ENCODE peak calls at places on chromosomes 11 and 22, in four cellular contexts. X is H1, S is K562, O is HepG2. J is an unnamed sample.

GRCh38 chr11:122633219-122633829 is 22.2 kb upstream of the UBASH3B start:
- DNase-seq in X (no peak), S (peak; percentile 7), O (peak; percentile 62), J (no peak)

GRCh38 chr22:46072981-46073682 is 77.2 kb upstream of the PPARA start:
- DNase-seq in X (no peak), S (no peak), O (no peak), J (no peak)

GRCh38 chr11:65429069-65429681 is 6.6 kb downstream of the NEAT1 start:
- DNase-seq in X (no peak), S (peak; percentile 73), O (no peak), J (no peak)

GRCh38 chr11:27700351-27701261 is at the start of gene BDNF:
- DNase-seq in X (peak; percentile 73), S (no peak), O (no peak), J (no peak)

GRCh38 chr11:88102595-88102929 is 72.7 kb downstream of the RAB38 start:
- DNase-seq in X (no peak), S (no peak), O (no peak), J (no peak)

GRCh38 chr11:79201637-79202347 is 239.0 kb downstream of the TENM4 start:
- DNase-seq in X (no peak), S (no peak), O (no peak), J (peak; percentile 3)

GRCh38 chr11:13114566-13115465 is 105.7 kb downstream of the RASSF10 start:
- DNase-seq in X (no peak), S (peak; percentile 83), O (peak; percentile 94), J (no peak)

GRCh38 chr22:21026783-21027692 is 5.3 kb downstream of the SLC7A4 start:
- DNase-seq in X (no peak), S (no peak), O (no peak), J (no peak)

GRCh38 chr11:4580124-4580523 is 1.4 kb upstream of the OR52I2 start:
- DNase-seq in X (no peak), S (no peak), O (no peak), J (no peak)

GRCh38 chr11:17596310-17596669 is 49.2 kb downstream of the OTOG start:
- DNase-seq in X (peak; percentile 33), S (no peak), O (no peak), J (no peak)

GRCh38 chr11:2174361-2174760 is 2.7 kb upstream of the TH start:
- DNase-seq in X (no peak), S (no peak), O (no peak), J (no peak)

GRCh38 chr22:48278620-48279464 is 1516.4 kb downstream of the TBC1D22A start:
- DNase-seq in X (no peak), S (no peak), O (no peak), J (no peak)
- TF ChIP-seq KDM1A in X (no peak), S (no peak), O (no peak), J (no peak)

GRCh38 chr22:40065981-40066380 is 71.2 kb downstream of the FAM83F start:
- DNase-seq in X (no peak), S (no peak), O (no peak), J (no peak)
- TF ChIP-seq GABPA in X (no peak), S (no peak), O (no peak), J (no peak)

DNA sequence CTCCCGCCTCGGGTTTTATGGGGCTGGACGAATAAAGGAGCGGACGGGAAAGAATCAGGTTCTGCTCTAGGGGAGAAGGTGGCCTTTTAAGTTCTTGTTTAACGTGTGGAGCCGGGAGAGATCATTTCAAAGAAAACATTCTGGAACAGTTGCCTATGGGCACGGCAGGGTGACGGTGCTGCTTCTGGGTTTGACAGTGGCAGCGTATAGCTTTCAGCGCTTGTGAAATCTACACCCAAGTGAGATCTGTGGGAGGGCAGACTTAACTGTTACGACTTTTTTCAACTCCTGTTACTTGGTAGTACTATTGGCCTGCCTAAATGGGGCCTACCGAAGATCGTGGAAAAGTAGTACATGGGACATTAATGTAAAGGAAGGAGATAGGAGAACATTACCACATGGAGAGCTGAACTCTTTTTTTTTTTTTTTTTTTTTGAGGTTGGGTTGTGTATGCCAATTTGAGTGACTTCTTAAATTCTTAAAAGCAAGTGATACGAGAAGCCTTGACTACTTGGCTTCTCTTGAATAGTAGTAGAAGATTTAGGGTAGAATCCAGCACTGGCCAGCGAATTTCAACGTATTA is 745 bp downstream of the USP47 start:
- DNase-seq in X (no peak), S (peak; percentile 82), O (peak; percentile 75), J (peak; percentile 45)
- TF ChIP-seq POLR2A in X (no peak), S (no peak), O (peak; percentile 87), J (no peak)

GRCh38 chr11:70225629-70226582 is 22.8 kb downstream of the FADD start:
- DNase-seq in X (no peak), S (no peak), O (no peak), J (no peak)
- TF ChIP-seq KDM1A in X (no peak), S (no peak), O (no peak), J (no peak)

GRCh38 chr11:104694259-104695070 is 203.8 kb downstream of the CASP12 start:
- DNase-seq in X (no peak), S (no peak), O (no peak), J (no peak)
- TF ChIP-seq GABPA in X (no peak), S (no peak), O (no peak), J (no peak)

GRCh38 chr11:795638-796564 is 2.2 kb downstream of the SLC25A22 start:
- DNase-seq in X (no peak), S (peak; percentile 81), O (peak; percentile 79), J (no peak)
- TF ChIP-seq POLR2A in X (no peak), S (no peak), O (no peak), J (peak; percentile 77)

DNA sequence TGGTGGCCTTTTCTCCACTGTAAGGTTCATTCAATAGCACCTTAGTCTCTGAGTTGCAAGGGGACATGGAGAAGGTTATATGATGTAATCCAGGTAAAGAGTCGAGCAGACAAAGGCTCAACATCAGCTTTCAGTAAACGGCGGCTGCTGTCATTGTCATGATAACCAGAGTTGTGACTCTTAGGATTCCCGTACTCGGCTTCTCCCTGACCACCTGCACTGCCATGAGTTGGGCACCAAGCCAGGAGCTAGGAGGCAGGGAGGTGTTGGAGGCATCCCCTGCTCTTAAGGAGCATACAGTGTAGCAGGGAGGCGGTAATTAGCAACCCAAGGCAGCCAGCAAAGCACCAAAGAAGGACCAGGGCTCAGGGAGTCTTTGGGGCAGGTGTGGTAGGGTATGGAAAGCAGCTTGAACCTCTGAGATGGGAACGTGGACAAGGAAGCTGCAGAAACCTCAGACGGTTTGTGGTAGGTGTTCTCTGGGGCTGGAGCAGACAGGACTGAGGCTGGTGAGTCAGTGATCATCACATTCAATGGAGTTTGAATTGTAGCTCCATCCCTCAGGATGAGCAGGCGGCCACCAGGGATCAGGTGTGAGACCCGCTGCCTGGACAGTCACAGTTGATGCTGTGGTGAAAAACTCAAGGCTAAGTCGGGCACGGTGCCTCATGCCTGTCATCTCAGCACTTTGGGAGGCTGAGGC is 31.7 kb downstream of the LIF start:
- DNase-seq in X (no peak), S (no peak), O (no peak), J (no peak)
- TF ChIP-seq KDM1A in X (no peak), S (no peak), O (no peak), J (no peak)

GRCh38 chr22:28953399-28953798 is 70.0 kb downstream of the ZNRF3 start:
- DNase-seq in X (no peak), S (no peak), O (peak; percentile 49), J (no peak)

GRCh38 chr22:28958611-28959010 is 75.2 kb downstream of the ZNRF3 start:
- DNase-seq in X (no peak), S (no peak), O (no peak), J (no peak)

GRCh38 chr22:28953976-28954880 is 70.9 kb downstream of the ZNRF3 start:
- DNase-seq in X (no peak), S (no peak), O (no peak), J (no peak)

GRCh38 chr22:28956506-28956905 is 73.1 kb downstream of the ZNRF3 start:
- DNase-seq in X (no peak), S (no peak), O (no peak), J (no peak)

GRCh38 chr22:28955817-28956216 is 72.4 kb downstream of the ZNRF3 start:
- DNase-seq in X (no peak), S (no peak), O (no peak), J (peak; percentile 60)
- TF ChIP-seq GABPA in X (no peak), S (no peak), O (no peak), J (no peak)

DNA sequence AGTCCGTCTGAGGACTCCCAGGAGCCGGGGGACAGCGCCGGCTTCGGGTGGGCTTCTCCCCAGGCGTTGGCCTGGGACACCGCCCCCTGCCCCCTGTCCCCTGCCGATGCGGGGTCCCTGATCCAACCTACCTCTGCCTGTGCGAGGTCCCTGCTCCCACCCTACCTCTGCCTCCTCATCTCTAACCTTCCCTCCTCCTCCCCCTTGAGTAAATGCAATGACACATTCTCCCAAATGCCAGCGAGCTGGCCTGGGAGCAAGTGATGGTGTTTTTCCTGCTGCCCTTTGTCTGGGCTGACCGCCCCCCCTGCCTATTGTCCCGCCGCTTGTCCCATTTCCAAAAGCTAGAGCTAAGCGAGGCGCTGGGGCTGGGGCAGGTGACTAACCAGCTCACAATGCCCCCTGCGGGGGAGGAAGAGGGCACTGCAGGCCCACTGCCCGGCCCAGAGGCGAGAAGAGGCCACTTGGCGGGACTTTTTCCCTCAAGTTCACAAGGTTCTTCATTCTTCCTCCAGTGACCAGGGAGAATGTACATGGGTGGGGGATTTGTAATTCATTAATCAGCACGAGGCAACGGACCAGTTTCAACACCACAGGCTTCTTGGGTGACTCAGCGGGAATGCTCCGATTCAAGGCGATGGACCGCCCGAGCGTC is 645 bp upstream of the CLCF1 start:
- DNase-seq in X (peak; percentile 78), S (peak; percentile 84), O (peak; percentile 82), J (no peak)
- TF ChIP-seq POLR2A in X (no peak), S (peak; percentile 70), O (no peak), J (no peak)

GRCh38 chr22:22552630-22553029 is 6.4 kb downstream of the PRAME start:
- DNase-seq in X (no peak), S (peak; percentile 84), O (peak; percentile 44), J (no peak)
- TF ChIP-seq KDM1A in X (no peak), S (no peak), O (no peak), J (no peak)